ENCODE peak calls at places on chromosomes 11 and 22, in four cellular contexts. J, M, W and S are unnamed samples.

GRCh38 chr11:105192115-105192514 is 52.5 kb upstream of the CARD18 start:
- DNase-seq in J (no peak), M (no peak), W (no peak), S (no peak)

GRCh38 chr11:44899959-44900358 is 50.7 kb downstream of the TP53I11 start:
- DNase-seq in J (no peak), M (peak; percentile 73), W (no peak), S (no peak)

GRCh38 chr11:17978553-17979287 is 34.1 kb downstream of the SERGEF start:
- DNase-seq in J (no peak), M (peak; percentile 58), W (peak; percentile 42), S (no peak)

GRCh38 chr11:92227954-92228935 is 3.6 kb downstream of the FAT3 start:
- DNase-seq in J (peak; percentile 32), M (no peak), W (no peak), S (peak; percentile 66)

GRCh38 chr11:11416917-11417316 is 63.9 kb upstream of the CSNK2A3 start:
- DNase-seq in J (peak; percentile 30), M (peak; percentile 72), W (no peak), S (no peak)

GRCh38 chr22:19579880-19580279 is 55.7 kb upstream of the CLDN5 start:
- DNase-seq in J (no peak), M (peak; percentile 19), W (peak; percentile 27), S (peak; percentile 80)

GRCh38 chr11:130612291-130612802 is 163.9 kb downstream of the ADAMTS15 start:
- DNase-seq in J (no peak), M (peak; percentile 68), W (no peak), S (no peak)

GRCh38 chr11:79062814-79063762 is 377.7 kb downstream of the TENM4 start:
- DNase-seq in J (no peak), M (peak; percentile 61), W (no peak), S (no peak)

GRCh38 chr11:133930767-133931448 is 25.9 kb downstream of the IGSF9B start:
- DNase-seq in J (no peak), M (no peak), W (no peak), S (no peak)

DNA sequence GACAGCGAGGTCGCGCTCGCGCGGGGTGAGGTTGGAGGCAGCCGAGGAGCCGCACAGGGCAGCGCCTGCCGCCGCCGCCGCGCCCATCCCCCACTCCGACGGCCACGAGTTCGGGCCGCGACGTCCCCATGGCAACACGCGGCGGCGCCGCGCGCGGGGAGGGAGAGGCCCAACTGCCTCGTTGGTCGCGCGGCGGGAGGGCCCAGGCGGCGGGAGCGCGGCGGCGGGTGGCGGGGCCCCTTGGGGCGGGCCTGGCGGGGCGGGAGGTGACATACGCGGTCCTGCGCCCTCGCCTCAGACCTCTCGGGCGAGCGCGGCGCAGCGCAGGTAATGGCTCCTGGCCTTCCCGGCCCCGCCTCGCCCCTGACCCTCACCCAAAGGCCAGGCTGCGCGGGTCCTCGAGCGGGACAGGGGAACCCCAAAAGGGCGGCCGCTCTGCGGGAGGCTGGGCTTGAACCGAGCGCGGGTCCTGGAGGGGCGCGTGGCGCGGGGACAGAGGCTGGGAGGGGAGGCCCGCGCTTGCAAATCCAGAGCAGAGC is at the start of gene DEUP1:
- DNase-seq in J (peak; percentile 22), M (peak; percentile 22), W (peak; percentile 38), S (peak; percentile 83)
- H3K4me3 ChIP-seq in J (peak within 1 kb of the TSS; percentile 33), M (peak within 1 kb of the TSS; percentile 31), W (peak within 1 kb of the TSS; percentile 61), S (peak within 1 kb of the TSS; percentile 58)

GRCh38 chr11:73290536-73290935 is 17.5 kb upstream of the ARHGEF17 start:
- DNase-seq in J (no peak), M (no peak), W (no peak), S (peak; percentile 60)
- H3K27ac ChIP-seq in J (no peak overlapping the region), M (no peak overlapping the region), W (no peak overlapping the region), S (no peak overlapping the region)

DNA sequence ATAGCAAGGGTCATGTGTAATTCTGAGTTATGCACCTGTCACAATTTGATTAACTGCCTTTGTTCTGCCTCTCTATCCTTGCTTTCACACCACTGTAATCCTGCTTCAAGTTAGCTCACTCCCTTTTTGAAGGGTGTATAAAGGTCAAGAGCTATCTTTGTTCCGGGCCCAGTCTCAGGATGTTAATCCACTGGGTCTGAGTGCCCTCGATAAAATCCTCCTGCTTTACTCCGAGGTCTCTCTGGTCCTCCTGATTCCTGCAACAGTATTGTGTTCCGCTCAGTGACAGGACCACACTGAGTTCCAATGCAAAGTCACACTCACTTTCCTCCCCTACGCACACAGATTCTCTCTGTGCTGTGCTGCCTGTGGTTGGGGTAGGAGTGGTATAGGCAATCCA is 186.5 kb downstream of the DYNC2H1 start:
- DNase-seq in J (no peak), M (peak; percentile 7), W (no peak), S (no peak)
- H3K9me3 ChIP-seq in J (peaks cover 32% of the 10 kb centered on the region), M (no peaks in the 10 kb centered on the region), W (peaks cover 68% of the 10 kb centered on the region), S (peaks cover 3% of the 10 kb centered on the region)

GRCh38 chr22:50675553-50676199 is 3.1 kb downstream of the SHANK3 start:
- DNase-seq in J (no peak), M (no peak), W (no peak), S (no peak)

GRCh38 chr22:50677493-50678217 is 5.0 kb downstream of the SHANK3 start:
- DNase-seq in J (no peak), M (no peak), W (no peak), S (no peak)

GRCh38 chr22:50676211-50676636 is 3.6 kb downstream of the SHANK3 start:
- DNase-seq in J (no peak), M (no peak), W (no peak), S (no peak)

GRCh38 chr22:50678218-50678650 is 5.6 kb downstream of the SHANK3 start:
- DNase-seq in J (no peak), M (no peak), W (no peak), S (no peak)

DNA sequence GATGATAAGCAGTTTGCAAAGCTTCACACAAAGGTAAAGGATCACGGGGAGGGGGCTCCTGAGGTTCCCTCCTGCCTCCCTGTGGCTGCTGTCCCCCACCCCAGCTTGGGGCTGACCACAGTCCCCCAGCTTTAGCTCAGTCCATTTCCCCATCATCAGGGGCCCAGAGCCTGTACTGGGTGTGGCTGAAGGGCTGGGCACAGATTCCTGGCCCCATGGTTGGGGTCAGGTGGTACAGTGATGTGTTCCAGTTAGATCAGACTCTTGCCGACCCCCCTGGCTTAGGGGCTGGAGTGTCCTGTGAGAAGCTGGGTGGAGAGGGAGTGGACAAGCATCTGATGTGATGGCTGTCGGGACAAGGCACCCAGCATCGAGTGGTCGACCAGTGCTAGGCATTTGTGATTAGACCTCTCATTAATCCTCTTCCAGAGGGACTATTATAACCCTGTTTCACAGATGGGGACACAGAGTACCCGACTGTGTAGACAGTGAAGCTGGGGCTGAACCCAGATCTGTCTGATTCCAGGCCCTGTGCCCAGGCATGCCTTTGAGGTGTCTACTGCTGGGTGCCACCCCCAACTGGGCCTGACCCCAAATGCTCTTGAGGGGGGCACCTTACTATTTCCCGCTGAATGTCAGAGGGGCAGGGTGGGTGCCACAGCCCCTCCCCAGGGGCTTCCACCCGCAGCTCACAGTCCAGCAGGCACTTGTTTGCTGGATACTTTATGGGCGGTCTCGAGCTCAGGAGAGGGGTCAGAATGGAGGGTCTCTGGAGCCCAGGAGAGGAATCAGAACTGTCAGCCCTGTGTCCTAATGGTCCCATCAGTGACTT is 4.3 kb downstream of the SHANK3 start:
- DNase-seq in J (no peak), M (no peak), W (no peak), S (no peak)
- H3K4me3 ChIP-seq in J (no peak overlapping the region), M (no peak overlapping the region), W (peak overlapping the region; percentile 69), S (peak overlapping the region; percentile 50)

GRCh38 chr11:2443881-2444300 is 423 bp downstream of the TRPM5 start:
- DNase-seq in J (no peak), M (no peak), W (no peak), S (peak; percentile 81)
- H3K27ac ChIP-seq in J (no peak overlapping the region), M (no peak overlapping the region), W (no peak overlapping the region), S (no peak overlapping the region)

GRCh38 chr22:48758021-48758561 is 1069.6 kb downstream of the BRD1 start:
- DNase-seq in J (peak; percentile 13), M (no peak), W (no peak), S (no peak)

GRCh38 chr22:48754611-48755331 is 1072.9 kb downstream of the BRD1 start:
- DNase-seq in J (no peak), M (no peak), W (no peak), S (no peak)

GRCh38 chr22:48755332-48755949 is 1072.2 kb downstream of the BRD1 start:
- DNase-seq in J (peak; percentile 10), M (no peak), W (no peak), S (no peak)

GRCh38 chr22:48757581-48757980 is 1070.1 kb downstream of the BRD1 start:
- DNase-seq in J (peak; percentile 9), M (no peak), W (no peak), S (peak; percentile 41)

GRCh38 chr22:48756146-48757111 is 1071.2 kb downstream of the BRD1 start:
- DNase-seq in J (no peak), M (no peak), W (no peak), S (no peak)
- H3K9me3 ChIP-seq in J (no peaks in the 10 kb centered on the region), M (no peaks in the 10 kb centered on the region), W (no peaks in the 10 kb centered on the region), S (no peaks in the 10 kb centered on the region)

GRCh38 chr22:24893341-24894070 is 53.0 kb downstream of the LHFPL7 start:
- DNase-seq in J (no peak), M (no peak), W (no peak), S (peak; percentile 77)

GRCh38 chr22:24894220-24894975 is 52.1 kb downstream of the LHFPL7 start:
- DNase-seq in J (peak; percentile 91), M (peak; percentile 96), W (peak; percentile 80), S (peak; percentile 95)

DNA sequence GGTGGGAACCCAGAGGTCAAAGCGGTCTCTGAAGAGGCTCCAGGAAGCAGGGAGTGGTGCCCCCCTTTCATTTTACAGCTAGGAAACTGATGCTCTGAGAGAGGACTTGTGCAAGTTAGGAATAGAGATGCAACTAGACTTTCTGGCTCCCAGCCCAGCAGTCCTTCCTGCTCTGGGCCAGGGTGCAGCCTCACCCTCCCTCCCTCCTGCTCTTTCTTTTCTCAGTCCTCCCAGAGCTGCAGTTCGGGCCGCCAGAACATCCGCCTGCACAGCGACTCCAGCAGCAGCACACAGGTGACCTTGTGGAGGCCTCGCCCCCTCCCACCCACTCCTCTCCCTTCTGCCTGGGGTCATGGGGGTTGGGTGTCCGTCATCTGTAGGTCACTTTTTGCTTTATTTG is 51.5 kb downstream of the LHFPL7 start:
- DNase-seq in J (peak; percentile 85), M (peak; percentile 92), W (peak; percentile 80), S (peak; percentile 89)
- H3K4me3 ChIP-seq in J (no peak overlapping the region), M (no peak overlapping the region), W (peak overlapping the region; percentile 40), S (peak overlapping the region; percentile 13)

DNA sequence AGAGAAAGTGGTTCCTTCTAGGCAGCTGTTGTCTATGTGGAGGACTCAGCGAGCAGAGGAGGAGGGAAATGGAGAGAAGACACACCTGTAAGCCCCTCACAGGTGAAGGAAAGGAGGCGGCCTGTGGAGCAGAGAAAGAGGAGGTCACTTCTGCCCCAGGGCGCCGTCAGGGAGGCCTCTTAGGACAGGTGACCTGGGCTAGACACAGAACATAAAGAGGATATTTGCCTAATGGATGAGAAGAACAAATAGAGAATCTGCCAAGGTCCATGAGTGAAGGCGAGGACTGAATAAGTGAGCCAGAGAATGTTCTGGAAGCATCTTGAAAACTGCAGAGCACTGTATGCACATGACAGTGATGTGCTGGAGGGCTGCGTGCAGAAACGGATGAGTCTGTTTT is 2.2 kb upstream of the SCUBE1 start:
- DNase-seq in J (no peak), M (no peak), W (no peak), S (no peak)
- H3K27ac ChIP-seq in J (no peak overlapping the region), M (no peak overlapping the region), W (no peak overlapping the region), S (no peak overlapping the region)

GRCh38 chr22:47463220-47463619 is 700.8 kb downstream of the TBC1D22A start:
- DNase-seq in J (no peak), M (no peak), W (no peak), S (no peak)
- H3K9me3 ChIP-seq in J (peaks cover 13% of the 10 kb centered on the region), M (no peaks in the 10 kb centered on the region), W (peaks cover 28% of the 10 kb centered on the region), S (peaks cover 2% of the 10 kb centered on the region)

DNA sequence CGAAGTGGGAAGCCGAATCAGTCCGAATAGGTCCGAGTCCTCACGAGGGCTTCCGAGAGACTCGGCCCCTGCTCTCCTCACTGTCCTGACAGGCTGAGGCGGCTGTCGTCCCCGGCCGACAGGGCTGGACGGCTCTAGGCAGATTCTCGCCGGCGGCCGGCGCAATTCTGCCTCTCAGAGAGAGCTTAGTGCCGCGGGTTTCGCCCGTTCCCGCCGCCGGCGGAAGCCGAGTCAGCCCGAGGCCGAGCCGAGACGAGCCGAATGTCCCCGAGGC is 247 bp upstream of the DEAF1 start:
- DNase-seq in J (no peak), M (no peak), W (no peak), S (no peak)
- H3K4me3 ChIP-seq in J (peak overlapping the region; percentile 94), M (peak overlapping the region; percentile 83), W (peak overlapping the region; percentile 89), S (peak overlapping the region; percentile 59)